ENCODE peak calls at places on chromosomes 6 and 20, in six cellular contexts. R is GM23338, O is neural progenitor cell, K is hepatocyte, A is OCI-LY7, Y is MM.1S. I is an unnamed sample. For H4K20me1, the result is how much of the 10 kb centered on the place peaks cover.

GRCh38 chr20:9024996-9025395 is 43.9 kb upstream of the PLCB4 start:
- DNase-seq in R (no peak), A (no peak), O (no peak), K (no peak), Y (no peak), I (no peak)

GRCh38 chr20:18250237-18250636 is 38.1 kb upstream of the ZNF133 start:
- DNase-seq in Y (no peak), O (no peak), R (no peak), A (no peak), K (no peak), I (no peak)

GRCh38 chr6:137043710-137044365 is 927 bp downstream of the IL20RA start:
- DNase-seq in K (peak), A (no peak), R (peak), Y (peak), O (peak), I (no peak)

GRCh38 chr6:35282472-35282871 is 15.1 kb upstream of the DEF6 start:
- DNase-seq in Y (no peak), O (no peak), K (no peak), A (no peak), R (no peak), I (no peak)

GRCh38 chr6:137261393-137262154 is 42.4 kb upstream of the IFNGR1 start:
- DNase-seq in O (no peak), Y (no peak), R (no peak), K (peak), A (peak), I (no peak)

GRCh38 chr6:39419607-39420006 is 97.1 kb upstream of the KCNK16 start:
- DNase-seq in A (no peak), R (no peak), O (no peak), K (no peak), Y (no peak), I (no peak)

GRCh38 chr20:11941593-11942261 is 24.0 kb downstream of the BTBD3 start:
- DNase-seq in O (no peak), A (no peak), Y (no peak), R (no peak), K (peak), I (no peak)

GRCh38 chr6:152221806-152222628 is 414.5 kb downstream of the ESR1 start:
- DNase-seq in R (no peak), K (no peak), Y (no peak), A (peak), O (peak), I (no peak)

GRCh38 chr6:126618639-126619331 is 278.9 kb downstream of the CENPW start:
- DNase-seq in R (no peak), Y (no peak), K (no peak), O (no peak), A (no peak), I (no peak)

GRCh38 chr6:147204060-147204785 is at the start of gene STXBP5:
- DNase-seq in R (peak), Y (no peak), O (peak), A (peak), K (peak), I (no peak)

GRCh38 chr6:80210618-80211017 is 104.1 kb downstream of the BCKDHB start:
- DNase-seq in K (peak), R (peak), Y (no peak), A (no peak), O (peak), I (no peak)

GRCh38 chr20:324177-325042 is 942 bp upstream of the SOX12 start:
- DNase-seq in K (peak), R (peak), O (peak), A (peak), Y (peak), I (peak)

GRCh38 chr20:63708301-63709148 is 686 bp downstream of the ZGPAT start:
- DNase-seq in R (peak), Y (no peak), O (peak), K (peak), A (no peak), I (no peak)

GRCh38 chr20:17992224-17992637 is 23.4 kb downstream of the MGME1 start:
- DNase-seq in R (no peak), Y (no peak), O (no peak), A (no peak), K (no peak), I (no peak)

GRCh38 chr6:92708270-92708669 is 711.1 kb downstream of the EPHA7 start:
- DNase-seq in A (no peak), Y (no peak), K (no peak), R (no peak), O (no peak), I (no peak)

GRCh38 chr6:125154184-125155135 is 887 bp downstream of the TPD52L1 start:
- DNase-seq in K (peak), R (peak), A (peak), O (peak), Y (no peak), I (peak)

GRCh38 chr6:158813032-158813431 is 6.1 kb downstream of the EZR start:
- DNase-seq in O (no peak), A (no peak), K (no peak), R (no peak), Y (no peak), I (no peak)

GRCh38 chr20:2930538-2930937 is 57.3 kb downstream of the PTPRA start:
- DNase-seq in R (no peak), Y (no peak), O (no peak), K (no peak), A (no peak), I (no peak)

GRCh38 chr6:3214898-3215297 is 12.6 kb downstream of the TUBB2B start:
- DNase-seq in R (no peak), K (no peak), A (no peak), O (no peak), Y (no peak), I (no peak)

GRCh38 chr6:151370509-151371078 is 20.8 kb downstream of the ZBTB2 start:
- DNase-seq in Y (no peak), R (peak), A (no peak), O (peak), K (no peak), I (no peak)

GRCh38 chr6:167547751-167548150 is 222.9 kb downstream of the TTLL2 start:
- DNase-seq in O (no peak), A (no peak), R (no peak), K (no peak), Y (no peak), I (no peak)

GRCh38 chr6:43361269-43361668 is 8.2 kb downstream of the ZNF318 start:
- DNase-seq in A (peak), K (no peak), Y (no peak), O (no peak), R (no peak), I (no peak)

GRCh38 chr6:29834564-29835436 is 7.2 kb downstream of the HLA-G start:
- DNase-seq in K (no peak), O (peak), R (peak), Y (no peak), A (peak), I (no peak)

GRCh38 chr6:151413372-151414145 is 22.2 kb upstream of the ZBTB2 start:
- DNase-seq in A (no peak), O (no peak), R (no peak), Y (peak), K (no peak), I (no peak)

GRCh38 chr20:10469599-10469998 is 34.5 kb downstream of the SLX4IP start:
- DNase-seq in A (peak), Y (peak), K (peak), O (peak), R (peak), I (peak)

GRCh38 chr6:106974999-106975698 is 620 bp upstream of the CD24 start:
- DNase-seq in K (peak), R (peak), Y (peak), O (peak), A (peak), I (no peak)

GRCh38 chr6:88238065-88238464 is 71.9 kb upstream of the CNR1 start:
- DNase-seq in K (peak), Y (peak), R (peak), A (peak), O (peak), I (peak)
- TF ChIP-seq EZH2phosphoT487 in K (no peak), Y (no peak), R (no peak), A (no peak), O (no peak), I (no peak)

GRCh38 chr6:143857651-143858050 is 6.6 kb upstream of the ZC2HC1B start:
- DNase-seq in K (no peak), Y (no peak), O (no peak), A (no peak), R (no peak), I (no peak)
- H4K20me1 ChIP-seq in K (under half), Y (under half), O (under half), A (under half), R (under half), I (under half)

GRCh38 chr6:132780770-132781371 is 17.6 kb downstream of the SLC18B1 start:
- DNase-seq in K (peak), A (peak), R (peak), Y (peak), O (peak), I (no peak)
- TF ChIP-seq CTCF in K (peak), A (peak), R (peak), Y (peak), O (peak), I (peak)

DNA sequence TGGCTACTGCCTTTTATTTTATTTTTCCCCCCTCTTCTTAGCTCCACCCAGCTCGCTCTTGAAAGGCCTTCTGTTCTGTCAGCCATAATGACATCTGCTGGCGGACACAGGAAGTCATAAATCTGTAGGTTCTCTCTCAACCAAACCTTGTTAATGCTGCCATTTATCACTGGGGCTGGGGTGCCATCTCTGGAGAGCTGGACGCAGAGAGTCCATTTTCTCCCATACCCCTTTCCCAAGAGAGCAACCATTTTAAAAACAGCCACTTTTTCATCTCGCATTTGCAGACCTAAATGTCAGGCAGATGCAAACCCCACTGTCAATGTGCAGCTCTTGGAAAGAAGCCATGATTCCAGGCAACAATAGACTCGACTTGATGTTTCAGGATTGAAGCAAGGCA is 13.0 kb upstream of the TSHZ2 start:
- DNase-seq in O (peak), R (peak), A (peak), K (peak), Y (no peak), I (no peak)
- TF ChIP-seq EZH2phosphoT487 in O (no peak), R (no peak), A (no peak), K (no peak), Y (no peak), I (no peak)

GRCh38 chr20:49140834-49141233 is 47.3 kb downstream of the STAU1 start:
- DNase-seq in O (no peak), A (no peak), K (no peak), Y (no peak), R (no peak), I (no peak)

GRCh38 chr20:49133571-49133970 is 54.6 kb downstream of the STAU1 start:
- DNase-seq in Y (no peak), R (peak), A (no peak), K (no peak), O (no peak), I (no peak)

GRCh38 chr20:49140411-49140810 is 47.7 kb downstream of the STAU1 start:
- DNase-seq in R (no peak), O (no peak), Y (peak), K (no peak), A (no peak), I (no peak)

GRCh38 chr20:49138431-49138830 is 49.7 kb downstream of the STAU1 start:
- DNase-seq in Y (no peak), O (no peak), A (no peak), K (no peak), R (no peak), I (no peak)

DNA sequence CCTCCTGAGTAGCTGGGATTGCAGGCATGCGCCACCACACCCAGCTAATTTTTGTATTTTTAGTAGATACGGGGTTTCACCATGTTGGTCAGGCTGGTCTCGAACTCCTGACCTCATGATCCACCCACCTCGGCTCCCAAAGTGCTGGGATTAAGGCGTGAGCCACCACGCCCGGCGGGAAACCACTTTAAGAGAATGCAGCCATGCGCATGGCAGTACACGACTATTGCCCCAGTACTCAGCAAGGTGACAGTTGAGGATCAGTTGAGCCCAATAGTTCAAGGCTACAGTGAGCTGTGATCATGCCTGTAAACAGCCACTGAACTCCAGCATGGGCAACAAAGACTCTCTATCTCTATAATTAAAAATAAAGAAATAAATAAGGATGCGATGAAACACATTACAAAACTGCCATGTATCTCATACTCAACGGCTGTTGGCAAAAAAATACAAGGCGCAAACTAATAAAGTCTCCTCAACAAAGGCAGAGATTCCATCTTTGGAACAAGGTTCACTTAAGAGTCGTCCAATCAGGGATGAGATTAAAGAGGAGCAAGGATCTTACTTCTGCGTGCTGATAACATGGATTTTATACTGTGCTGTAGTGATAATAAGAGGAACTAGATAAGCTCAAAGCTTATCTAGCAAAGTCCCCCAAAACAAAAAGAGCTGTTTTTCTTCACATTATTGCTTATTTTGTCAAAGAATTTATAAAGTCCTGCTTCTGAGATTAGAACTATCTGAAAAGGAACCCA is 51.1 kb downstream of the STAU1 start:
- DNase-seq in K (no peak), Y (no peak), O (no peak), A (no peak), R (no peak), I (no peak)
- H4K20me1 ChIP-seq in K (under half), Y (under half), O (under half), A (under half), R (under half), I (under half)

DNA sequence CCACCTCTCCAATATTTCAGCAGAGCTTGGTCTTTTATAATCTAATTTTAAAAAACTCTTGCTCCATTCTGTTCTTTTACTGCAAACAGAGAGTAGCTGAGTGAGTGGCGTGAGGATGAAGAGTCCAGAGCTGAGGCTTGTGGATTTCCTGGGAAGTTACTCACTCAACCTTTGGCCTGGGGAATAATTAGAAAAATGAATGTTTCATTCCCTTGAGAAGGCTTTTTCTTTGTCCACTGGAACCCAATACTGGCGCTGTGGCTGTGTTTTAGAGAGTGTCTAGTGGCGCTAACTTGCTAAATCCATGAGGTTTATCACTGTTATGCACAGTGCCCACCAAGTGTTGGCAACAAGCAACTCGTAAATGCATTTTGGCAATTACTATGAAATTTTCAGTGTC is 251.5 kb downstream of the HIVEP2 start:
- DNase-seq in O (no peak), A (no peak), K (no peak), R (no peak), Y (no peak), I (no peak)
- TF ChIP-seq CTCF in O (no peak), A (no peak), K (no peak), R (no peak), Y (no peak), I (no peak)

DNA sequence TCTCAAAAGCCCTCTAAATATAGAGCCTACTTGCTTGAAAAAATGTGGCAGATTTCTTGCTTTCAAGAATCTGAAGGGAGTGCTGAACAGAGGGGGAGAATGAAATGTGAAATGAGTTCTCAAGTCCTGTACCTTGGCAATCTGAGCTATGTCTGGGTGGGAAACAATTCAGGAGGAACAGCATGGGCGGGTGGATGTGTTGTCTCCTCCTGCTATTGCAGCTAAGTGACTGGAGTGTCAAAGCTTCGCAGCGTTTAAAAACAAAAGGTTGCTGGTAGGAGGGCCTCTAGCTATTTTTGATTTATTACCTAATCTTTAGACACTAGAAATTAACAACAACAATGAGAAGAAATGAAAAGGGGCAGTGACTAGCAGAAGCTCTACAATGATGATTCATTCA is 102.5 kb upstream of the ARG1 start:
- DNase-seq in Y (no peak), O (no peak), K (no peak), A (no peak), R (no peak), I (no peak)
- TF ChIP-seq EZH2phosphoT487 in Y (no peak), O (no peak), K (no peak), A (no peak), R (no peak), I (no peak)